ENCODE peak calls at places on chromosomes 11 and 22, in four cellular contexts. D is RPMI8226; W is stimulated activated CD8-positive, alpha-beta memory T cell treated with anti-CD3 and anti-CD28 coated beads, Interleukin-4, amount 100 ng/mL, for 48 hours; Z is brain microvascular endothelial cell. I is an unnamed sample.

GRCh38 chr11:72752088-72752914 is at the start of gene ARAP1:
- DNase-seq in D (peak; percentile 76), W (peak; percentile 78), Z (peak; percentile 56), I (peak; percentile 88)

GRCh38 chr11:99069831-99070444 is 49.2 kb downstream of the CNTN5 start:
- DNase-seq in D (peak; percentile 82), W (no peak), Z (peak; percentile 26), I (peak; percentile 58)

GRCh38 chr11:91872216-91872615 is 352.4 kb upstream of the FAT3 start:
- DNase-seq in D (no peak), W (no peak), Z (no peak), I (no peak)

GRCh38 chr11:131859811-131860210 is 489.4 kb downstream of the NTM start:
- DNase-seq in D (no peak), W (no peak), Z (peak; percentile 87), I (no peak)

GRCh38 chr22:44331881-44332714 is 19.3 kb upstream of the SHISAL1 start:
- DNase-seq in D (no peak), W (no peak), Z (no peak), I (no peak)

GRCh38 chr11:57143459-57143858 is 38.3 kb upstream of the LRRC55 start:
- DNase-seq in D (no peak), W (no peak), Z (no peak), I (no peak)

GRCh38 chr22:37898441-37899181 is 7.5 kb upstream of the MICALL1 start:
- DNase-seq in D (no peak), W (no peak), Z (no peak), I (no peak)

GRCh38 chr11:107576497-107577086 is 11.1 kb upstream of the ALKBH8 start:
- DNase-seq in D (peak; percentile 64), W (peak; percentile 74), Z (peak; percentile 53), I (no peak)

GRCh38 chr11:80034801-80035200 is 594.0 kb upstream of the TENM4 start:
- DNase-seq in D (no peak), W (no peak), Z (no peak), I (no peak)

GRCh38 chr11:110095554-110095953 is 2.4 kb downstream of the ZC3H12C start:
- DNase-seq in D (no peak), W (no peak), Z (peak; percentile 43), I (no peak)

GRCh38 chr11:44445500-44446340 is 119.7 kb upstream of the CD82 start:
- DNase-seq in D (no peak), W (no peak), Z (no peak), I (no peak)

GRCh38 chr22:50178871-50179869 is 6.5 kb upstream of the TRABD start:
- DNase-seq in D (no peak), W (no peak), Z (no peak), I (no peak)

GRCh38 chr11:73998846-73999575 is 9.9 kb downstream of the UCP3 start:
- DNase-seq in D (no peak), W (peak; percentile 22), Z (no peak), I (no peak)

GRCh38 chr22:30020511-30020910 is 59.8 kb upstream of the HORMAD2 start:
- DNase-seq in D (no peak), W (no peak), Z (no peak), I (no peak)

GRCh38 chr11:3167143-3168119 is 2.3 kb upstream of the OSBPL5 start:
- DNase-seq in D (no peak), W (no peak), Z (no peak), I (no peak)

GRCh38 chr11:113581713-113582112 is 106.5 kb upstream of the DRD2 start:
- DNase-seq in D (no peak), W (no peak), Z (no peak), I (no peak)

GRCh38 chr22:31241200-31241599 is 29.1 kb downstream of the LIMK2 start:
- DNase-seq in D (no peak), W (no peak), Z (peak; percentile 41), I (no peak)

GRCh38 chr11:125886997-125887372 is 483 bp upstream of the HYLS1 start:
- DNase-seq in D (peak; percentile 61), W (peak; percentile 65), Z (peak; percentile 11), I (peak; percentile 56)

GRCh38 chr11:71323876-71324526 is 71.6 kb upstream of the SHANK2 start:
- DNase-seq in D (no peak), W (no peak), Z (no peak), I (no peak)

GRCh38 chr22:47920380-47920959 is 1158.0 kb downstream of the TBC1D22A start:
- DNase-seq in D (no peak), W (no peak), Z (no peak), I (no peak)

GRCh38 chr22:20927940-20928572 is 10.8 kb downstream of the CRKL start:
- DNase-seq in D (no peak), W (no peak), Z (no peak), I (no peak)

GRCh38 chr22:22487059-22487458 is 21.5 kb downstream of the ZNF280B start:
- DNase-seq in D (no peak), W (no peak), Z (no peak), I (no peak)

GRCh38 chr11:72243173-72243566 is 806 bp downstream of the PHOX2A start:
- DNase-seq in D (no peak), W (no peak), Z (no peak), I (no peak)

GRCh38 chr11:76067099-76067498 is 139.2 kb downstream of the WNT11 start:
- DNase-seq in D (no peak), W (no peak), Z (no peak), I (no peak)

GRCh38 chr11:11722861-11723260 is 101.1 kb upstream of the GALNT18 start:
- DNase-seq in D (no peak), W (no peak), Z (no peak), I (no peak)

GRCh38 chr11:70078796-70079616 is 889 bp downstream of the ANO1 start:
- DNase-seq in D (no peak), W (no peak), Z (no peak), I (no peak)

GRCh38 chr22:38974170-38974825 is 7.8 kb upstream of the APOBEC3B start:
- DNase-seq in D (no peak), W (no peak), Z (no peak), I (no peak)

GRCh38 chr22:26756675-26757293 is 99.4 kb downstream of the MIAT start:
- DNase-seq in D (peak; percentile 30), W (peak; percentile 79), Z (peak; percentile 49), I (peak; percentile 82)

GRCh38 chr22:35549338-35549737 is 8.7 kb downstream of the RASD2 start:
- DNase-seq in D (no peak), W (no peak), Z (no peak), I (no peak)

GRCh38 chr22:17570851-17571631 is 7.7 kb downstream of the SLC25A18 start:
- DNase-seq in D (no peak), W (no peak), Z (peak; percentile 83), I (no peak)

GRCh38 chr11:117501499-117501898 is 173.8 kb downstream of the CEP164 start:
- DNase-seq in D (no peak), W (no peak), Z (no peak), I (no peak)

GRCh38 chr22:20579273-20580120 is 72.1 kb downstream of the MED15 start:
- DNase-seq in D (no peak), W (no peak), Z (no peak), I (no peak)

GRCh38 chr11:13685461-13686108 is 17.1 kb downstream of the FAR1 start:
- DNase-seq in D (no peak), W (no peak), Z (no peak), I (no peak)

GRCh38 chr22:50233223-50233622 is 11.6 kb downstream of the TUBGCP6 start:
- DNase-seq in D (no peak), W (no peak), Z (no peak), I (no peak)

I was measured in ecto neural progenitor cell.